ENCODE peak calls at places on chromosomes 11 and 22, in seven cellular contexts. One of them, this sample, is unnamed.

GRCh38 chr22:20843501-20843900 is 15.1 kb downstream of the PI4KA start:
- DNase-seq in D721Med: no peak
- DNase-seq in choroid plexus epithelial cell: no peak
- DNase-seq in Caco-2: peak
- DNase-seq in heart right ventricle: no peak
- DNase-seq in A549: no peak
- DNase-seq in esophagus muscularis mucosa: no peak
- DNase-seq in this sample: no peak

GRCh38 chr11:124602193-124602592 is 9.0 kb upstream of the PANX3 start:
- DNase-seq in D721Med: no peak
- DNase-seq in choroid plexus epithelial cell: peak
- DNase-seq in Caco-2: no peak
- DNase-seq in heart right ventricle: no peak
- DNase-seq in A549: no peak
- DNase-seq in esophagus muscularis mucosa: no peak
- DNase-seq in this sample: peak

GRCh38 chr11:118180300-118180703 is 3.9 kb upstream of the SCN2B start:
- DNase-seq in D721Med: no peak
- DNase-seq in choroid plexus epithelial cell: peak
- DNase-seq in Caco-2: no peak
- DNase-seq in heart right ventricle: peak
- DNase-seq in A549: peak
- DNase-seq in esophagus muscularis mucosa: no peak
- DNase-seq in this sample: no peak

GRCh38 chr11:17794981-17795380 is 60.4 kb downstream of the KCNC1 start:
- DNase-seq in D721Med: no peak
- DNase-seq in choroid plexus epithelial cell: no peak
- DNase-seq in Caco-2: no peak
- DNase-seq in heart right ventricle: no peak
- DNase-seq in A549: no peak
- DNase-seq in esophagus muscularis mucosa: no peak
- DNase-seq in this sample: no peak

GRCh38 chr11:11973866-11974265 is 34.6 kb downstream of the DKK3 start:
- DNase-seq in D721Med: no peak
- DNase-seq in choroid plexus epithelial cell: no peak
- DNase-seq in Caco-2: no peak
- DNase-seq in heart right ventricle: no peak
- DNase-seq in A549: no peak
- DNase-seq in esophagus muscularis mucosa: no peak
- DNase-seq in this sample: no peak

GRCh38 chr11:134125507-134125906 is 56.6 kb downstream of the JAM3 start:
- DNase-seq in D721Med: no peak
- DNase-seq in choroid plexus epithelial cell: no peak
- DNase-seq in Caco-2: no peak
- DNase-seq in heart right ventricle: no peak
- DNase-seq in A549: no peak
- DNase-seq in esophagus muscularis mucosa: no peak
- DNase-seq in this sample: no peak

GRCh38 chr22:46045459-46046298 is 68.7 kb upstream of the WNT7B start:
- DNase-seq in D721Med: no peak
- DNase-seq in choroid plexus epithelial cell: no peak
- DNase-seq in Caco-2: peak
- DNase-seq in heart right ventricle: no peak
- DNase-seq in A549: no peak
- DNase-seq in esophagus muscularis mucosa: no peak
- DNase-seq in this sample: no peak

GRCh38 chr22:23504522-23504921 is 75.6 kb downstream of the IGLL1 start:
- DNase-seq in D721Med: peak
- DNase-seq in choroid plexus epithelial cell: peak
- DNase-seq in Caco-2: no peak
- DNase-seq in heart right ventricle: no peak
- DNase-seq in A549: no peak
- DNase-seq in esophagus muscularis mucosa: no peak
- DNase-seq in this sample: no peak

GRCh38 chr11:16632295-16633200 is 105.9 kb upstream of the C11orf58 start:
- DNase-seq in D721Med: no peak
- DNase-seq in choroid plexus epithelial cell: peak
- DNase-seq in Caco-2: no peak
- DNase-seq in heart right ventricle: no peak
- DNase-seq in A549: peak
- DNase-seq in esophagus muscularis mucosa: no peak
- DNase-seq in this sample: peak

GRCh38 chr11:61972796-61973602 is 5.6 kb upstream of the FTH1 start:
- DNase-seq in D721Med: peak
- DNase-seq in choroid plexus epithelial cell: no peak
- DNase-seq in Caco-2: peak
- DNase-seq in heart right ventricle: no peak
- DNase-seq in A549: peak
- DNase-seq in esophagus muscularis mucosa: no peak
- DNase-seq in this sample: peak

GRCh38 chr11:122731500-122731913 is 76.0 kb downstream of the UBASH3B start:
- DNase-seq in D721Med: no peak
- DNase-seq in choroid plexus epithelial cell: peak
- DNase-seq in Caco-2: no peak
- DNase-seq in heart right ventricle: no peak
- DNase-seq in A549: peak
- DNase-seq in esophagus muscularis mucosa: no peak
- DNase-seq in this sample: no peak

GRCh38 chr11:105466582-105467228 is 143.2 kb upstream of the GRIA4 start:
- DNase-seq in D721Med: no peak
- DNase-seq in choroid plexus epithelial cell: peak
- DNase-seq in Caco-2: no peak
- DNase-seq in heart right ventricle: no peak
- DNase-seq in A549: no peak
- DNase-seq in esophagus muscularis mucosa: no peak
- DNase-seq in this sample: peak

GRCh38 chr11:118002541-118003019 is 16.4 kb downstream of the IL10RA start:
- DNase-seq in D721Med: no peak
- DNase-seq in choroid plexus epithelial cell: no peak
- DNase-seq in Caco-2: peak
- DNase-seq in heart right ventricle: no peak
- DNase-seq in A549: no peak
- DNase-seq in esophagus muscularis mucosa: no peak
- DNase-seq in this sample: no peak

GRCh38 chr11:64894070-64894811 is 15.8 kb upstream of the EHD1 start:
- DNase-seq in D721Med: peak
- DNase-seq in choroid plexus epithelial cell: peak
- DNase-seq in Caco-2: peak
- DNase-seq in heart right ventricle: peak
- DNase-seq in A549: peak
- DNase-seq in esophagus muscularis mucosa: no peak
- DNase-seq in this sample: peak

GRCh38 chr11:107702723-107703122 is 9.1 kb downstream of the SLN start:
- DNase-seq in D721Med: no peak
- DNase-seq in choroid plexus epithelial cell: peak
- DNase-seq in Caco-2: no peak
- DNase-seq in heart right ventricle: no peak
- DNase-seq in A549: no peak
- DNase-seq in esophagus muscularis mucosa: no peak
- DNase-seq in this sample: no peak

GRCh38 chr11:36684840-36685800 is 87.1 kb upstream of the RAG2 start:
- DNase-seq in D721Med: no peak
- DNase-seq in choroid plexus epithelial cell: no peak
- DNase-seq in Caco-2: no peak
- DNase-seq in heart right ventricle: no peak
- DNase-seq in A549: no peak
- DNase-seq in esophagus muscularis mucosa: no peak
- DNase-seq in this sample: no peak

GRCh38 chr11:125960771-125961170 is 14.9 kb downstream of the VSIG10L2 start:
- DNase-seq in D721Med: no peak
- DNase-seq in choroid plexus epithelial cell: no peak
- DNase-seq in Caco-2: no peak
- DNase-seq in heart right ventricle: no peak
- DNase-seq in A549: no peak
- DNase-seq in esophagus muscularis mucosa: no peak
- DNase-seq in this sample: no peak

GRCh38 chr11:11967669-11968510 is 40.5 kb downstream of the DKK3 start:
- DNase-seq in D721Med: no peak
- DNase-seq in choroid plexus epithelial cell: no peak
- DNase-seq in Caco-2: no peak
- DNase-seq in heart right ventricle: no peak
- DNase-seq in A549: no peak
- DNase-seq in esophagus muscularis mucosa: peak
- DNase-seq in this sample: no peak

GRCh38 chr22:43922123-43922522 is 1.5 kb upstream of the PNPLA3 start:
- DNase-seq in D721Med: no peak
- DNase-seq in choroid plexus epithelial cell: no peak
- DNase-seq in Caco-2: no peak
- DNase-seq in heart right ventricle: no peak
- DNase-seq in A549: no peak
- DNase-seq in esophagus muscularis mucosa: no peak
- DNase-seq in this sample: no peak

GRCh38 chr22:47154621-47155081 is 392.2 kb downstream of the TBC1D22A start:
- DNase-seq in D721Med: no peak
- DNase-seq in choroid plexus epithelial cell: peak
- DNase-seq in Caco-2: no peak
- DNase-seq in heart right ventricle: peak
- DNase-seq in A549: no peak
- DNase-seq in esophagus muscularis mucosa: no peak
- DNase-seq in this sample: peak

GRCh38 chr11:130159657-130160459 is at the start of gene ST14:
- DNase-seq in D721Med: no peak
- DNase-seq in choroid plexus epithelial cell: no peak
- DNase-seq in Caco-2: peak
- DNase-seq in heart right ventricle: no peak
- DNase-seq in A549: no peak
- DNase-seq in esophagus muscularis mucosa: no peak
- DNase-seq in this sample: peak

GRCh38 chr11:65918211-65919150 is at the start of gene C11orf68:
- DNase-seq in D721Med: no peak
- DNase-seq in choroid plexus epithelial cell: peak
- DNase-seq in Caco-2: no peak
- DNase-seq in heart right ventricle: no peak
- DNase-seq in A549: peak
- DNase-seq in esophagus muscularis mucosa: no peak
- DNase-seq in this sample: peak
- TF ChIP-seq CTCF in D721Med: no peak
- TF ChIP-seq CTCF in choroid plexus epithelial cell: no peak
- TF ChIP-seq CTCF in Caco-2: no peak
- TF ChIP-seq CTCF in heart right ventricle: no peak
- TF ChIP-seq CTCF in A549: no peak
- TF ChIP-seq CTCF in esophagus muscularis mucosa: no peak
- TF ChIP-seq CTCF in this sample: no peak

DNA sequence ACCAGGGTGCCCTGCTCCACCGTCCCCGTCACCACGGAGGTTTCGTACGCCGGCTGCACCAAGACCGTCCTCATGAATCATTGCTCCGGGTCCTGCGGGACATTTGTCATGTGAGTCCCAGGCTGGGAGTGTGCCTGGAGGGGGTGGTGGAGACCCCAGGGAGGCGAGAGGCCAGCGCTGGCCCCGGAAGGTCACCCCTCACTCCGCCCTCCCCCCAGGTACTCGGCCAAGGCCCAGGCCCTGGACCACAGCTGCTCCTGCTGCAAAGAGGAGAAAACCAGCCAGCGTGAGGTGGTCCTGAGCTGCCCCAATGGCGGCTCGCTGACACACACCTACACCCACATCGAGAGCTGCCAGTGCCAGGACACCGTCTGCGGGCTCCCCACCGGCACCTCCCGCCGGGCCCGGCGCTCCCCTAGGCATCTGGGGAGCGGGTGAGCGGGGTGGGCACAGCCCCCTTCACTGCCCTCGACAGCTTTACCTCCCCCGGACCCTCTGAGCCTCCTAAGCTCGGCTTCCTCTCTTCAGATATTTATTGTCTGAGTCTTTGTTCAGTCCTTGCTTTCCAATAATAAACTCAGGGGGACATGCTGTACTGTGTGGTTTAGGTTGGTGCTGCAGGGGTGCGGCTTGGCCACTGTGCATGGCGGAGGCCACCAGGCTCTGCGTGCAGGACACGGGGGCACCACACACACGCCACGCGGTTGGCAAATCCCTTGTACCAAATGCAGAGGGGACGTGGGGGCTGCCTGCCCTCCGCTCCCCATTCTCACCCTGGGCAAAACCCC is 35.4 kb downstream of the MUC2 start:
- DNase-seq in D721Med: no peak
- DNase-seq in choroid plexus epithelial cell: no peak
- DNase-seq in Caco-2: no peak
- DNase-seq in heart right ventricle: no peak
- DNase-seq in A549: no peak
- DNase-seq in esophagus muscularis mucosa: no peak
- DNase-seq in this sample: no peak
- TF ChIP-seq CTCF in D721Med: no peak
- TF ChIP-seq CTCF in choroid plexus epithelial cell: no peak
- TF ChIP-seq CTCF in Caco-2: no peak
- TF ChIP-seq CTCF in heart right ventricle: no peak
- TF ChIP-seq CTCF in A549: no peak
- TF ChIP-seq CTCF in esophagus muscularis mucosa: no peak
- TF ChIP-seq CTCF in this sample: no peak

DNA sequence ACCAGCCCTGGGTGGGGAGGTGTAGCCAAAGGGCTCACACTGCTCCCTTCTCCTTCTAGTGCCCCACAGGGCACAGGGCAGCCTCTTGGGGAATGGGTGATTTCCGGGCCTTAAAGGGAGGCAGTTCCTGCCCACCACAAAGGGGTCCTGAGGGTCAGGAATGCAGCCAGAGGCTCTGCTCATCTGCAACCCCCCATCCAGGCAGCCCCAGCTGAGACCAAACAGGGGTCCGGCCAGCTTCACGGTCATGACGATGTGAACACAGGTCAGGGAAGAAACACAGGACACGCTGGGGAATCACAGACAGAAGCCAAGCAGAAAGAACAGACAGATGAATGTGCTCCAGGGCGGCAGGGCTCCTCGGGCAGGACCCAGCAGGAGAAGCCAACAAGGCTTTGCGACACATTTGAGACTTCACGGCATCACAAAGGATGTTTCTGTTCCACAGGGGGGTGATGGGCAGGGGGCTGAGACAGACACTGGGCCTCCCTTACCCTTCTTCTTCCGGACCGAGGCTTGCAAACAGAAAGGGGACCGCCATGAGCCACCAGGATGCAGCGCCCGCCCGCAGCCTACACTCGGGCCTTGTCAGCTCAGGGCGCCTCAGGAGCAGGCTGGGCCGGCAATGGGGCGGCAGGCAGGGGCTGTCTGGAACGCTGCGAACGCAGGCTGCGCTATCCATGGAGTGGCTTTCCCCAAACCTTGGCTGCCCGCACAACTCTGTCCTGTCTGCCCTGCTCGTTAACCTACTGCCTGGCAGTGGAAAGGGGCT is 101.9 kb downstream of the CTTN start:
- DNase-seq in D721Med: no peak
- DNase-seq in choroid plexus epithelial cell: no peak
- DNase-seq in Caco-2: no peak
- DNase-seq in heart right ventricle: no peak
- DNase-seq in A549: no peak
- DNase-seq in esophagus muscularis mucosa: no peak
- DNase-seq in this sample: no peak
- TF ChIP-seq CTCF in D721Med: no peak
- TF ChIP-seq CTCF in choroid plexus epithelial cell: no peak
- TF ChIP-seq CTCF in Caco-2: no peak
- TF ChIP-seq CTCF in heart right ventricle: no peak
- TF ChIP-seq CTCF in A549: no peak
- TF ChIP-seq CTCF in esophagus muscularis mucosa: no peak
- TF ChIP-seq CTCF in this sample: no peak

GRCh38 chr11:31492320-31492913 is 17.0 kb downstream of the IMMP1L start:
- DNase-seq in D721Med: no peak
- DNase-seq in choroid plexus epithelial cell: peak
- DNase-seq in Caco-2: no peak
- DNase-seq in heart right ventricle: no peak
- DNase-seq in A549: no peak
- DNase-seq in esophagus muscularis mucosa: no peak
- DNase-seq in this sample: no peak

GRCh38 chr11:31493235-31493634 is 16.2 kb downstream of the IMMP1L start:
- DNase-seq in D721Med: no peak
- DNase-seq in choroid plexus epithelial cell: no peak
- DNase-seq in Caco-2: no peak
- DNase-seq in heart right ventricle: no peak
- DNase-seq in A549: no peak
- DNase-seq in esophagus muscularis mucosa: no peak
- DNase-seq in this sample: no peak

GRCh38 chr11:31487848-31488247 is 21.6 kb downstream of the IMMP1L start:
- DNase-seq in D721Med: no peak
- DNase-seq in choroid plexus epithelial cell: peak
- DNase-seq in Caco-2: no peak
- DNase-seq in heart right ventricle: no peak
- DNase-seq in A549: peak
- DNase-seq in esophagus muscularis mucosa: no peak
- DNase-seq in this sample: peak
- TF ChIP-seq CTCF in D721Med: peak
- TF ChIP-seq CTCF in choroid plexus epithelial cell: peak
- TF ChIP-seq CTCF in Caco-2: peak
- TF ChIP-seq CTCF in heart right ventricle: no peak
- TF ChIP-seq CTCF in A549: peak
- TF ChIP-seq CTCF in esophagus muscularis mucosa: peak
- TF ChIP-seq CTCF in this sample: peak